ENCODE peak calls at places on chromosomes 11 and 22, in five cellular contexts. Q is CD8-positive, alpha-beta T cell; W is A549; F is WERI-Rb-1; X is stimulated activated CD4-positive, alpha-beta T cell treated with anti-CD3 and anti-CD28 coated beads, Interleukin-15, amount 100 ng/mL, for 24 hours. Z is an unnamed sample.

GRCh38 chr11:70323811-70324210 is 53.3 kb downstream of the PPFIA1 start:
- DNase-seq in F (no peak), Q (no peak), W (no peak), X (no peak), Z (no peak)

GRCh38 chr11:33936745-33937612 is 45.1 kb upstream of the LMO2 start:
- DNase-seq in W (no peak), X (no peak), F (peak; percentile 24), Q (no peak), Z (peak; percentile 69)

GRCh38 chr22:48944756-48945620 is 882.7 kb downstream of the BRD1 start:
- DNase-seq in W (no peak), F (no peak), Q (no peak), X (no peak), Z (peak; percentile 49)

GRCh38 chr11:101166038-101166437 is 36.4 kb upstream of the PGR start:
- DNase-seq in W (no peak), Q (no peak), F (no peak), X (no peak), Z (no peak)

GRCh38 chr22:30262917-30263741 is 3.5 kb downstream of the OSM start:
- DNase-seq in X (peak; percentile 89), W (no peak), F (peak; percentile 83), Q (peak; percentile 88), Z (peak; percentile 91)

GRCh38 chr11:65422633-65423515 is at the start of gene NEAT1:
- DNase-seq in Q (peak; percentile 91), F (peak; percentile 5), W (no peak), X (peak; percentile 95), Z (peak; percentile 100)

GRCh38 chr11:94705419-94705818 is 62.7 kb upstream of the AMOTL1 start:
- DNase-seq in F (no peak), X (no peak), W (no peak), Q (no peak), Z (no peak)

GRCh38 chr22:50016308-50016987 is 3.9 kb upstream of the IL17REL start:
- DNase-seq in F (no peak), W (no peak), X (no peak), Q (no peak), Z (peak; percentile 48)

GRCh38 chr22:32698926-32699619 is 102.4 kb upstream of the TIMP3 start:
- DNase-seq in Q (no peak), W (no peak), X (no peak), F (no peak), Z (peak; percentile 73)

GRCh38 chr11:32290783-32291182 is 144.6 kb downstream of the WT1 start:
- DNase-seq in F (no peak), X (no peak), W (no peak), Q (no peak), Z (no peak)